ENCODE peak calls at places on chromosomes 11 and 22, in nine cellular contexts. Q, A, E, K, P, S, J, D and Y are unnamed samples. For H3K9me3 and H3K4me1, the result is how much of the 10 kb centered on the place peaks cover.

GRCh38 chr11:94728541-94728940 is 39.6 kb upstream of the AMOTL1 start:
- DNase-seq in Q (peak), D (no peak), J (no peak), A (no peak), E (no peak), P (no peak), S (no peak), K (no peak), Y (no peak)

GRCh38 chr11:60966867-60967266 is 4.6 kb upstream of the CD6 start:
- DNase-seq in Q (no peak), S (no peak), J (no peak), E (no peak), A (no peak), D (no peak), P (no peak), K (no peak), Y (no peak)

GRCh38 chr11:67395555-67396257 is 3.9 kb downstream of the RAD9A start:
- DNase-seq in E (no peak), S (no peak), Q (no peak), D (no peak), P (no peak), K (no peak), J (no peak), A (no peak), Y (no peak)

GRCh38 chr11:86673872-86674750 is 1.7 kb upstream of the ME3 start:
- DNase-seq in E (no peak), D (no peak), A (no peak), Q (no peak), P (no peak), J (no peak), K (no peak), S (peak), Y (no peak)

GRCh38 chr11:85875505-85875904 is 20.3 kb downstream of the CCDC83 start:
- DNase-seq in P (no peak), A (no peak), D (no peak), E (no peak), K (no peak), Q (peak), S (no peak), J (no peak), Y (no peak)

GRCh38 chr22:47281126-47282106 is 519.0 kb downstream of the TBC1D22A start:
- DNase-seq in A (no peak), E (no peak), K (no peak), P (no peak), S (no peak), D (no peak), J (no peak), Q (no peak), Y (no peak)

GRCh38 chr11:26946209-26946828 is 47.6 kb upstream of the FIBIN start:
- DNase-seq in P (no peak), K (no peak), A (no peak), J (no peak), Q (no peak), D (no peak), S (no peak), E (no peak), Y (no peak)

GRCh38 chr11:110463153-110463552 is 33.4 kb downstream of the FDX1 start:
- DNase-seq in E (no peak), J (no peak), Q (peak), K (peak), P (no peak), D (peak), S (peak), A (peak), Y (no peak)

GRCh38 chr22:31238057-31238456 is 26.0 kb downstream of the LIMK2 start:
- DNase-seq in A (no peak), S (no peak), P (no peak), K (no peak), E (no peak), D (no peak), J (no peak), Q (no peak), Y (no peak)

GRCh38 chr22:40418366-40419201 is 48.2 kb downstream of the SGSM3 start:
- DNase-seq in Q (no peak), J (no peak), E (no peak), D (peak), P (no peak), K (peak), A (no peak), S (peak), Y (no peak)

GRCh38 chr11:1202776-1203504 is 19.9 kb upstream of the MUC5B start:
- DNase-seq in E (no peak), J (peak), P (peak), S (peak), A (peak), D (peak), Q (peak), K (peak), Y (peak)

GRCh38 chr11:34223021-34223813 is 117.8 kb downstream of the NAT10 start:
- DNase-seq in S (peak), Q (peak), A (no peak), D (no peak), P (no peak), K (no peak), J (no peak), E (peak), Y (no peak)

GRCh38 chr11:128877726-128878125 is 10.6 kb upstream of the KCNJ1 start:
- DNase-seq in Q (no peak), A (no peak), K (no peak), J (no peak), S (no peak), E (no peak), D (no peak), P (no peak), Y (no peak)

GRCh38 chr11:86469491-86470388 is 95.1 kb downstream of the CCDC81 start:
- DNase-seq in E (no peak), S (no peak), J (no peak), D (no peak), Q (peak), P (no peak), A (no peak), K (no peak), Y (no peak)

GRCh38 chr22:17205432-17205831 is 13.8 kb downstream of the ADA2 start:
- DNase-seq in S (no peak), K (no peak), D (peak), P (no peak), E (no peak), Q (peak), J (no peak), A (no peak), Y (no peak)

GRCh38 chr11:128379587-128380279 is 207.6 kb downstream of the ETS1 start:
- DNase-seq in D (no peak), J (no peak), A (no peak), S (no peak), K (peak), E (no peak), Q (no peak), P (no peak), Y (peak)

GRCh38 chr11:2647953-2648352 is 51.8 kb downstream of the KCNQ1OT1 start:
- DNase-seq in Q (no peak), J (no peak), P (no peak), S (no peak), K (no peak), A (no peak), D (no peak), E (no peak), Y (no peak)
- H3K9me3 ChIP-seq in Q (under half), J (under half), P (under half), S (half or more), K (under half), A (under half), D (under half), E (under half), Y (under half)

GRCh38 chr22:28815729-28816128 is 15.4 kb upstream of the XBP1 start:
- DNase-seq in S (no peak), P (no peak), J (no peak), A (no peak), K (peak), E (no peak), D (no peak), Q (no peak), Y (no peak)
- H3K4me1 ChIP-seq in S (under half), P (under half), J (under half), A (half or more), K (half or more), E (under half), D (under half), Q (under half), Y (half or more)

DNA sequence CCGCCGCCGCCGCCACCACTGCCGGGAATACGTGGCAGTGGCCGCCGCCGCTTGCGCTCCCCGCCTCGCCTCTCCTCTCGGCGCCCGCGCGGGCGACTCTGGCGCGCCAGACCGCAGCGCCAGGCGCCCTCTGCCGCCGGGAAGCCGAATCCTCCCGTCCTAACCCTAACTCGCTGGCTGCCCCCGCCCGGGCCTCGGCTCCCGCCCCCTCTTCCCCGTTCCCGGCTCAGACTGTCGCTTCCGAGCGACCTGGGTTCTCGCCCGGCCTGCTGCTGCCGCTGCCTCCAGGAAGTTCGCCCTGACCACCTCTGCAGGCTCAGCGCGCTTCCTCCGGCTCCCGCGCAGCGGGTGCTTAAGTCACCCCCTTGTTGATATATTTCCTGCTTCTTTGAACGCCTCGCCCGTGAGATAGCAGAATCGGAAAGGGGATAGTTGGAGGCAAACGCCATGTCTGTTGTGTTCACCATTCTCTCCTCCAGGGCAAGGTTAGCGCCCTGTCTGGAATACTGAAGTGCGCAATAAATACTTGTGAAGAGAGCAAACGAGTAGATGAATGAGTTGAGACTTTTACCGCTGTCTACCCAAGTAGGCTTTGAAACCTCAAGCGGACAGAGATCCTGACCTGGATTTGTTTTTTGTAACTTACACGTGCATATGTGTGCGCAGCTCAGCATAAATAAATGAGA is at the start of gene SMCO4:
- DNase-seq in D (peak), P (peak), S (peak), A (peak), J (peak), E (peak), Q (peak), K (peak), Y (peak)
- H3K27ac ChIP-seq in D (peak), P (peak), S (peak), A (peak), J (peak), E (peak), Q (peak), K (peak), Y (peak)

GRCh38 chr11:70697701-70698100 is 299.4 kb downstream of the CTTN start:
- DNase-seq in J (no peak), S (no peak), E (no peak), K (no peak), D (no peak), P (no peak), Q (no peak), A (no peak), Y (no peak)
- H3K9me3 ChIP-seq in J (under half), S (under half), E (under half), K (under half), D (under half), P (under half), Q (under half), A (under half), Y (under half)

GRCh38 chr11:124753624-124754023 is 1.6 kb upstream of the VSIG2 start:
- DNase-seq in Q (no peak), S (no peak), E (no peak), A (no peak), P (no peak), J (no peak), D (no peak), K (no peak), Y (no peak)
- H3K4me1 ChIP-seq in Q (under half), S (under half), E (under half), A (half or more), P (under half), J (under half), D (under half), K (under half), Y (under half)

GRCh38 chr22:50452649-50453048 is 22.2 kb downstream of the SBF1 start:
- DNase-seq in E (no peak), S (no peak), K (no peak), A (no peak), J (no peak), D (no peak), Q (no peak), P (no peak), Y (no peak)
- H3K27ac ChIP-seq in E (no peak), S (no peak), K (no peak), A (no peak), J (no peak), D (no peak), Q (no peak), P (no peak), Y (no peak)

DNA sequence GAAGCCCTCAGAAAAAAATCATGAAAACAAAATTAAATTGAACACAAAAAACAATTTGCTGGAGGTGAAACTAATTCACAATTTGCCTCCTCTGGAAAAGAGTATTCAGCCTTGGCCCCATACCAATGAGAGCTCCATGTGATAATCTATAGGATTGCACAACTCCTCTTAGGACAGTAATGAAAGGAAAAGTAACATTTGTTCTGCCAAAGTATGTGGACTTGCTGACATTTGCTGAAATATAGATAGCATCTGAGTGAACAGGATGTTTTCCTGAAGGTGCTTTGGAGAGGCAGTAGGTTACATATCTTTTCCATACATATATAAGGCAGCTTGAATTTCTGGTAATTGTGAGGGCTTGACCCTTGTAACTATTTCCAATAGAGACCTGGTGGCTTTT is 122.8 kb downstream of the OR4C45 start:
- DNase-seq in K (no peak), Q (no peak), A (no peak), E (no peak), D (no peak), J (no peak), P (no peak), S (no peak), Y (no peak)
- H3K9me3 ChIP-seq in K (under half), Q (under half), A (under half), E (under half), D (under half), J (under half), P (under half), S (under half), Y (under half)

GRCh38 chr11:64844330-64845124 is at the start of gene CDC42BPG:
- DNase-seq in P (peak), E (peak), A (peak), Q (peak), D (peak), S (peak), J (peak), K (peak), Y (peak)

GRCh38 chr11:64848214-64848778 is 3.8 kb upstream of the CDC42BPG start:
- DNase-seq in A (no peak), E (no peak), D (no peak), S (no peak), P (no peak), K (no peak), J (no peak), Q (no peak), Y (no peak)

GRCh38 chr11:64848779-64849599 is 4.5 kb upstream of the CDC42BPG start:
- DNase-seq in J (no peak), P (no peak), S (peak), K (no peak), A (peak), E (no peak), Q (no peak), D (peak), Y (no peak)

GRCh38 chr11:64845125-64845735 is 777 bp upstream of the CDC42BPG start:
- DNase-seq in P (no peak), E (no peak), K (no peak), D (no peak), J (no peak), A (no peak), S (peak), Q (no peak), Y (no peak)

GRCh38 chr11:64846998-64847666 is 2.7 kb upstream of the CDC42BPG start:
- DNase-seq in J (peak), Q (peak), D (peak), S (peak), A (peak), P (peak), K (peak), E (peak), Y (peak)
- H3K4me1 ChIP-seq in J (under half), Q (under half), D (half or more), S (under half), A (half or more), P (half or more), K (under half), E (under half), Y (half or more)

DNA sequence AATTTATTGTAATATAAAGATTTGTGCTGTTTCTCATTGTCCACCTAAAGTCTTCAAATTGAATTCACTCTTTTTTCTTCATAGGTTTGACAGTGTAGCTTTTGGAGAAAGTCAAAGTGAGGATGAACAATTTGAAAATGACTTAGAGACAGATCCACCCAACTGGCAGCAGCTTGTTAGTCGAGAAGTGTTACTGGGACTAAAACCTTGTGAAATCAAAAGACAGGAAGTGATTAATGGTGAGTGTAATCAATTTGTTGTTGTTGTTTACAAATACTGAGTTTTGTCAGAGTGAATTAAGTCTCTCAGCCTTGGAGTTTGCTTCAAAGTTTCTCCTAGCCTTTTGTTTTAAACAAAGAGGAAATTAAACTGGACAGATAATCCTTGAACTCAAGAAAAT is 53.6 kb upstream of the GRIK4 start:
- DNase-seq in A (no peak), P (no peak), S (no peak), Q (no peak), E (no peak), K (no peak), D (no peak), J (no peak), Y (no peak)
- H3K27ac ChIP-seq in A (no peak), P (no peak), S (no peak), Q (no peak), E (no peak), K (no peak), D (no peak), J (no peak), Y (no peak)